ENCODE peak calls at places on chromosomes 1 and 21, in five cellular contexts. V is HEK293T, S is HepG2, T is GM12878, Q is K562. E is an unnamed sample.

GRCh38 chr1:167565922-167566321 is 12.4 kb upstream of the CREG1 start:
- DNase-seq in V (no peak), S (no peak), T (no peak), Q (no peak), E (no peak)

GRCh38 chr21:37683396-37684114 is 232.7 kb downstream of the KCNJ6 start:
- DNase-seq in V (no peak), S (no peak), T (no peak), Q (no peak), E (no peak)

GRCh38 chr1:230542054-230542453 is 100.2 kb upstream of the COG2 start:
- DNase-seq in V (no peak), S (no peak), T (no peak), Q (no peak), E (no peak)

GRCh38 chr1:94739521-94740061 is 80.6 kb upstream of the SLC44A3 start:
- DNase-seq in V (no peak), S (no peak), T (no peak), Q (no peak), E (no peak)

GRCh38 chr1:88311907-88312306 is 372.2 kb upstream of the PKN2 start:
- DNase-seq in V (no peak), S (peak; percentile 83), T (no peak), Q (no peak), E (no peak)

GRCh38 chr1:62685431-62685859 is 2.7 kb downstream of the DOCK7 start:
- DNase-seq in V (no peak), S (no peak), T (no peak), Q (peak; percentile 19), E (no peak)

GRCh38 chr1:221336141-221336540 is 405.7 kb downstream of the DUSP10 start:
- DNase-seq in V (no peak), S (peak; percentile 11), T (no peak), Q (no peak), E (no peak)

GRCh38 chr1:45568421-45568820 is 15.4 kb upstream of the NASP start:
- DNase-seq in V (no peak), S (no peak), T (no peak), Q (no peak), E (no peak)

GRCh38 chr1:160376525-160377131 is 9.8 kb downstream of the NHLH1 start:
- DNase-seq in V (peak; percentile 78), S (peak; percentile 58), T (peak; percentile 36), Q (peak; percentile 72), E (peak; percentile 79)

GRCh38 chr1:241772932-241773500 is 75.0 kb upstream of the EXO1 start:
- DNase-seq in V (no peak), S (no peak), T (no peak), Q (no peak), E (no peak)

GRCh38 chr1:93878501-93878888 is 511 bp downstream of the DNTTIP2 start:
- DNase-seq in V (peak; percentile 41), S (peak; percentile 9), T (no peak), Q (peak; percentile 76), E (peak; percentile 24)

GRCh38 chr1:47686731-47687617 is 249.1 kb downstream of the FOXD2 start:
- DNase-seq in V (peak; percentile 36), S (no peak), T (no peak), Q (no peak), E (no peak)

GRCh38 chr1:115671176-115672062 is 29.6 kb downstream of the VANGL1 start:
- DNase-seq in V (no peak), S (peak; percentile 13), T (no peak), Q (no peak), E (no peak)

GRCh38 chr1:40796939-40797667 is 13.5 kb downstream of the KCNQ4 start:
- DNase-seq in V (no peak), S (no peak), T (no peak), Q (no peak), E (no peak)

GRCh38 chr1:7550261-7550850 is 220.7 kb upstream of the VAMP3 start:
- DNase-seq in V (no peak), S (no peak), T (no peak), Q (no peak), E (no peak)

GRCh38 chr1:54476231-54477109 is 70.3 kb upstream of the SSBP3 start:
- DNase-seq in V (no peak), S (no peak), T (no peak), Q (no peak), E (no peak)

GRCh38 chr1:89721351-89721750 is 88.4 kb downstream of the LRRC8C start:
- DNase-seq in V (no peak), S (no peak), T (peak; percentile 26), Q (no peak), E (no peak)

GRCh38 chr1:77671836-77672235 is 10.6 kb downstream of the ZZZ3 start:
- DNase-seq in V (no peak), S (no peak), T (no peak), Q (no peak), E (no peak)

GRCh38 chr1:70090875-70091274 is 114.5 kb downstream of the LRRC40 start:
- DNase-seq in V (no peak), S (no peak), T (no peak), Q (no peak), E (no peak)

GRCh38 chr1:81477704-81478103 is 323.0 kb upstream of the ADGRL2 start:
- DNase-seq in V (no peak), S (no peak), T (no peak), Q (no peak), E (no peak)

GRCh38 chr1:28604962-28605361 is 12.9 kb downstream of the RAB42 start:
- DNase-seq in V (no peak), S (no peak), T (no peak), Q (no peak), E (no peak)

GRCh38 chr1:218930879-218931278 is 242.8 kb upstream of the LYPLAL1 start:
- DNase-seq in V (no peak), S (no peak), T (no peak), Q (no peak), E (no peak)

GRCh38 chr21:37704751-37705150 is 211.5 kb downstream of the KCNJ6 start:
- DNase-seq in V (no peak), S (no peak), T (no peak), Q (no peak), E (no peak)

GRCh38 chr1:202207292-202207691 is 13.7 kb downstream of the LGR6 start:
- DNase-seq in V (peak; percentile 33), S (no peak), T (no peak), Q (no peak), E (peak; percentile 89)

GRCh38 chr1:244114895-244115294 is 63.8 kb downstream of the ZBTB18 start:
- DNase-seq in V (no peak), S (no peak), T (no peak), Q (no peak), E (no peak)

GRCh38 chr1:241608379-241609033 is 31.7 kb downstream of the CHML start:
- DNase-seq in V (no peak), S (no peak), T (no peak), Q (no peak), E (no peak)

GRCh38 chr1:67754526-67754920 is 69.5 kb downstream of the GADD45A start:
- DNase-seq in V (no peak), S (no peak), T (no peak), Q (no peak), E (no peak)

GRCh38 chr1:160411231-160411630 is 10.9 kb downstream of the VANGL2 start:
- DNase-seq in V (no peak), S (no peak), T (no peak), Q (no peak), E (no peak)

GRCh38 chr1:91428182-91428798 is 23.7 kb upstream of the HFM1 start:
- DNase-seq in V (no peak), S (no peak), T (no peak), Q (no peak), E (no peak)

GRCh38 chr1:219085082-219085481 is 88.6 kb upstream of the LYPLAL1 start:
- DNase-seq in V (no peak), S (no peak), T (no peak), Q (no peak), E (no peak)

GRCh38 chr21:39004776-39005605 is 178.3 kb downstream of the PSMG1 start:
- DNase-seq in V (no peak), S (no peak), T (no peak), Q (peak; percentile 38), E (peak; percentile 83)

GRCh38 chr21:26844258-26845065 is 747 bp downstream of the ADAMTS1 start:
- DNase-seq in V (peak; percentile 48), S (no peak), T (no peak), Q (no peak), E (peak; percentile 73)

GRCh38 chr1:94792473-94792875 is 27.7 kb upstream of the SLC44A3 start:
- DNase-seq in V (no peak), S (no peak), T (peak; percentile 45), Q (no peak), E (no peak)

GRCh38 chr1:236354330-236355147 is 39.5 kb upstream of the EDARADD start:
- DNase-seq in V (no peak), S (no peak), T (no peak), Q (no peak), E (no peak)

GRCh38 chr21:29365636-29366305 is 67.0 kb downstream of the BACH1 start:
- DNase-seq in V (no peak), S (no peak), T (no peak), Q (no peak), E (no peak)

GRCh38 chr21:35198004-35198403 is 148.9 kb upstream of the RUNX1 start:
- DNase-seq in V (no peak), S (no peak), T (no peak), Q (no peak), E (no peak)

GRCh38 chr1:57599233-57599994 is 175.6 kb upstream of the DAB1 start:
- DNase-seq in V (no peak), S (no peak), T (no peak), Q (no peak), E (no peak)

GRCh38 chr1:174969977-174970376 is 29.8 kb upstream of the CACYBP start:
- DNase-seq in V (no peak), S (no peak), T (no peak), Q (no peak), E (no peak)

GRCh38 chr1:174967845-174968705 is 31.7 kb upstream of the CACYBP start:
- DNase-seq in V (no peak), S (no peak), T (no peak), Q (no peak), E (no peak)

GRCh38 chr1:174966000-174966572 is 33.7 kb upstream of the CACYBP start:
- DNase-seq in V (no peak), S (no peak), T (no peak), Q (no peak), E (no peak)

GRCh38 chr1:174971466-174971865 is 28.3 kb upstream of the CACYBP start:
- DNase-seq in V (no peak), S (no peak), T (no peak), Q (no peak), E (no peak)

GRCh38 chr1:174968750-174969244 is 30.9 kb upstream of the CACYBP start:
- DNase-seq in V (no peak), S (no peak), T (peak; percentile 79), Q (no peak), E (no peak)
- TF ChIP-seq FOXM1 in V (no peak), S (no peak), T (peak; percentile 92), Q (no peak), E (no peak)

GRCh38 chr1:1120866-1121563 is 5.1 kb upstream of the C1orf159 start:
- DNase-seq in V (no peak), S (no peak), T (no peak), Q (no peak), E (peak; percentile 36)
- TF ChIP-seq FOXM1 in V (no peak), S (no peak), T (no peak), Q (no peak), E (no peak)

GRCh38 chr21:44723177-44724131 is 12.1 kb upstream of the TSPEAR start:
- DNase-seq in V (no peak), S (no peak), T (no peak), Q (no peak), E (no peak)
- TF ChIP-seq FOXM1 in V (no peak), S (no peak), T (no peak), Q (no peak), E (no peak)

GRCh38 chr1:226308166-226308722 is 720 bp downstream of the LIN9 start:
- DNase-seq in V (peak; percentile 66), S (no peak), T (no peak), Q (no peak), E (no peak)
- TF ChIP-seq FOXM1 in V (no peak), S (no peak), T (no peak), Q (no peak), E (no peak)